ENCODE peak calls at places on chromosome 5, in five cellular contexts. C is fibroblast of lung, M is pancreas, L is keratinocyte, G is neural progenitor cell. R is an unnamed sample.

GRCh38 chr5:178307266-178308045 is 74.9 kb upstream of the PHYKPL start:
- DNase-seq in L (no peak), M (no peak), G (no peak), C (no peak), R (no peak)

GRCh38 chr5:82387041-82387818 is 109.1 kb upstream of the RPS23 start:
- DNase-seq in M (no peak), L (no peak), G (no peak), C (peak; percentile 96), R (no peak)

GRCh38 chr5:153504726-153505125 is 14.3 kb downstream of the GRIA1 start:
- DNase-seq in G (no peak), C (no peak), M (no peak), L (no peak), R (no peak)

GRCh38 chr5:40442346-40442745 is 237.4 kb upstream of the PTGER4 start:
- DNase-seq in C (peak; percentile 12), M (no peak), G (no peak), L (no peak), R (no peak)

GRCh38 chr5:68012831-68013230 is 202.7 kb upstream of the PIK3R1 start:
- DNase-seq in M (no peak), C (no peak), L (no peak), G (no peak), R (no peak)

GRCh38 chr5:10741661-10742060 is 19.4 kb downstream of the DAP start:
- DNase-seq in M (no peak), G (no peak), L (no peak), C (no peak), R (no peak)

GRCh38 chr5:175572922-175573321 is 84.9 kb upstream of the HRH2 start:
- DNase-seq in L (no peak), M (no peak), C (peak; percentile 81), G (no peak), R (no peak)

GRCh38 chr5:147226512-147226911 is 8.3 kb upstream of the STK32A start:
- DNase-seq in M (no peak), G (no peak), C (no peak), L (no peak), R (no peak)

GRCh38 chr5:157816682-157817268 is 42.2 kb downstream of the CLINT1 start:
- DNase-seq in L (no peak), M (no peak), G (no peak), C (no peak), R (no peak)

GRCh38 chr5:6649186-6649585 is 15.9 kb downstream of the SRD5A1 start:
- DNase-seq in L (no peak), M (no peak), G (peak; percentile 52), C (no peak), R (no peak)

GRCh38 chr5:57302643-57303042 is 128.8 kb downstream of the GPBP1 start:
- DNase-seq in M (no peak), G (no peak), L (no peak), C (peak; percentile 63), R (no peak)

GRCh38 chr5:149177911-149178565 is 36.7 kb downstream of the ABLIM3 start:
- DNase-seq in M (no peak), C (peak; percentile 44), G (no peak), L (no peak), R (no peak)

GRCh38 chr5:132000677-132001453 is 10.6 kb downstream of the ACSL6 start:
- DNase-seq in C (no peak), M (no peak), L (no peak), G (no peak), R (no peak)

GRCh38 chr5:155480731-155481131 is 467.2 kb downstream of the KIF4B start:
- DNase-seq in C (no peak), G (no peak), M (no peak), L (no peak), R (no peak)

DNA sequence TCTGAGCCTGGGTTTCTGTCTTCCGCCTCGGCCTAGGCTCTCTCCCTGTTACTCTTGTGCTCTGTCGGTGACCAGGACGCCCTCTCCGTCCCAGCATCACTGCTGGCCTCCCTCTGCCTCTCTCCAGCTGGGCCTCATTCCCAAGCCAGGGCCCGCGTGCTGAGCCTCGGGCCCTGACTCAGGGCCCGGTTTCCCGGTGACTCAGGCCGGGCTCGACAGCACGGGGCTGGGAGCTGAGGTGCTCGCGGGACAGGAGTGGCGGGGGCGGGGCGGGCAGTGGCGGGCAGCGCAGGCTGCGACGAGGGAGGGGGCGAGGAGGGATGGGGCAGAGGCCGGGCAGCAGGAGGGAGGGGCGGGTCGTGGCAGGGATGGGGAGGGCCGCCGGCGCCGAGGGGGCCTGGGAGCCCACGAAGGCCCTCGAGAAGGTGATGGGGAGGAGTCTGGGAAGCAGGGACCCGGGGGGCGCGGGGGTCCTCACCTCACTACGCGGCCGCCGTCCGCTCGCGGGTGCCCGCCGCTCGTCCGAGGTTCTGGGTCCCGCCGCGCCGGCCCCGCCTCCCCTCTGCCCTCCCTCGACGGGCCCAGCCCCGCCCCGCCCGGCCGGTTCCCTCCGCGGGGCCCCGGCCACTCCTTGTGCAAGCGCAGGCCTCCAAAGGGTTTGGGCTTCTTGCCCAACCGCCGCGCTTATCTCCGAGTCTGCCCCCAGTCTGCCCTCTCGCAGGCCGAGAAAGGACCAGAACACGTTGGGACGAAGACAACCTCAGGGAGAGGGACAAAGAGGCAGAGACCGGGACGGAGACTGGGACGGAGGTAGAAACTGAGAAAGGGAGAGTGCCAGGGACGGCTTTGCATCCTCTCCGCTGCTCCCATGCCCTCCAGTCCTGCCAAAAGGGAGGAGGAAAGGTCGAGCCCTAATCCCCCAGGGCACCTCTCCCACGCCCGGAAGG is at the start of gene ARAP3:
- DNase-seq in G (peak; percentile 87), C (peak; percentile 86), L (no peak), M (peak; percentile 74), R (peak; percentile 72)
- H3K9me3 ChIP-seq in G (no peaks in the 10 kb centered on the region), C (no peaks in the 10 kb centered on the region), L (no peaks in the 10 kb centered on the region), M (no peaks in the 10 kb centered on the region), R (no peaks in the 10 kb centered on the region)

DNA sequence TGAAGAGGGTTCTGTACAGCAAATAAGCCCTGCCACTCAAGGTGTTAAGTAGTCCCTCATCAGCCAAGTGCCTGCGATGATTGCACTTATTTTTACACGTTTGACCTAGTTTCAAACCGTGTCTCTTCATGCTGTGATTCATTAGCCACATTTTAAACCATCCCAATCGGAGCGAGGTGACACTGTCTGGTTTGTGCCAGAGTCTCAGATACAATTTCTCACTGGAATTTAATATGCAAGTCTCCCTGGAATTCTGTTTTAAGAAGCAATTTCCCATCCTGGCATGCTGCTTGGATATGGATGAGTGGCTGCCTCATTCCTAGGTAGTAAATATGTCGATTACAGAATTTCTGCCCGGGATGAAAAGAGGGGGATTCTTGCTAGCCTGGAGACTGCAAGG is 1.6 kb downstream of the INSYN2B start:
- DNase-seq in G (no peak), M (no peak), L (no peak), C (peak; percentile 46), R (no peak)
- H3K4me3 ChIP-seq in G (no peak overlapping the region), M (no peak overlapping the region), L (no peak overlapping the region), C (peak overlapping the region; percentile 73), R (no peak overlapping the region)

DNA sequence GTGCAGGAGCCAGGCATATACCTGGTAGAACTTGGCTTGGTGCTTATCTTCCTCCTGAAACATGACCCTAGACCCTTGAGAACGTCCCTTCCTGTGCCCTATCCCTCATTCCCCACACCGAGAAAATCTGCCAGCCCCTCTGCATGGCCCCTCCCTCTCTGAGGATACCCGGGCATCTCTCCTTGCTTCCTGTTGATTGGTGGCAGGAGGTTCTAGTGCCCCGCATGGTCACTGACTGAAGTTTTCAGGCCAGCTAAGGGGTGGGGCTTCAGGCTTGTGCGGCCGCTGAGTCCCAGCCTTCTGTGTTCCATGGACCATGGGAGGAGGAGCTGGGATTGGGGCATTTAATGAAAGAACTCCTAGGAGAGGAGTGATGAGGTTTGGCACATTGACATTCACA is 22.8 kb downstream of the IGIP start:
- DNase-seq in L (no peak), C (no peak), M (no peak), G (peak; percentile 73), R (peak; percentile 61)
- TF ChIP-seq CTCF in L (no peak), C (peak; percentile 15), M (no peak), G (peak; percentile 30), R (no peak)

GRCh38 chr5:4882186-4882585 is 257.9 kb upstream of the ADAMTS16 start:
- DNase-seq in G (no peak), L (no peak), C (no peak), M (no peak), R (no peak)
- H3K9me3 ChIP-seq in G (no peaks in the 10 kb centered on the region), L (no peaks in the 10 kb centered on the region), C (no peaks in the 10 kb centered on the region), M (no peaks in the 10 kb centered on the region), R (no peaks in the 10 kb centered on the region)

DNA sequence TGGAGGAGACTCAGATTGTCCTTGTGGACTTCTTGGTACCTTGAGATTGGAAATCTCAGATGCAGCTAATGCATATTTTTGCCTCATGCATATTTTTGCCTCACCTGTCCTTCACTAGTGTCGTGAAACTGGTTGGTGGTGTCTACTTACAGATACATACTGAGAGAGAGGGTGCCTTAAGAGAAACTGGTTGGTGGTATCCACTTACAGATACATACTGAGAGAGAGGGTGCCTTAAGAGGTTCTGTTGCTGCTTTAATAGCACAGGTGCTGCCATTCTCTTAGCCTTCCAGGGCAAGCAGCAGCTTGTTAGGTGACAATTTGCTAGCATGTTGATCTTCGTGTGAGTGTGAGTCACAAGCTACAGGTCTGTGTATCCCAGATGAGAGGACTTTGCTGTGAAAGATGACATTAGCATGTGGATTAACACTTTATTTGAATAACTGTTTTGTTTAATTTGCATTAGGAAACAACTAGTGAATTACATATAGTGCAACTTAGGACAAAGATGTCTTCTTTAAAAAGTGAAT is 1.4 kb downstream of the PTTG1 start:
- DNase-seq in L (no peak), C (no peak), G (no peak), M (no peak), R (no peak)
- H3K4me3 ChIP-seq in L (peak overlapping the region; percentile 79), C (peak overlapping the region; percentile 67), G (peak overlapping the region; percentile 93), M (no peak overlapping the region), R (no peak overlapping the region)

R was measured in ascending aorta.